ENCODE peak calls at places on chromosome 21, in nine cellular contexts. One of them, this sample, is unnamed.

GRCh38 chr21:44653656-44654575 is 543 bp downstream of the KRTAP12-4 start:
- ATAC-seq in stimulated activated naive CD8-positive, alpha-beta T cell treated with anti-CD3 and anti-CD28 coated beads, Interleukin-15, amount 100 ng/mL, for 72 hours: peak; percentile 7
- ATAC-seq in right cardiac atrium: no peak
- ATAC-seq in aorta: no peak
- ATAC-seq in A549: no peak
- ATAC-seq in activated T-helper 17 cell treated with anti-CD3 and anti-CD28 coated beads, Interleukin-2, amount 50 U/mL, for 72 hours: peak; percentile 14
- ATAC-seq in pancreas: no peak
- ATAC-seq in foreskin keratinocyte: no peak
- ATAC-seq in naive thymus-derived CD4-positive, alpha-beta T cell: peak; percentile 70
- ATAC-seq in this sample: no peak

GRCh38 chr21:33268736-33269441 is 2.7 kb downstream of the IL10RB start:
- ATAC-seq in stimulated activated naive CD8-positive, alpha-beta T cell treated with anti-CD3 and anti-CD28 coated beads, Interleukin-15, amount 100 ng/mL, for 72 hours: peak; percentile 67
- ATAC-seq in right cardiac atrium: no peak
- ATAC-seq in aorta: no peak
- ATAC-seq in A549: no peak
- ATAC-seq in activated T-helper 17 cell treated with anti-CD3 and anti-CD28 coated beads, Interleukin-2, amount 50 U/mL, for 72 hours: peak; percentile 73
- ATAC-seq in pancreas: peak; percentile 87
- ATAC-seq in foreskin keratinocyte: peak; percentile 74
- ATAC-seq in naive thymus-derived CD4-positive, alpha-beta T cell: no peak
- ATAC-seq in this sample: no peak

GRCh38 chr21:14869984-14870840 is 194.6 kb downstream of the NRIP1 start:
- ATAC-seq in stimulated activated naive CD8-positive, alpha-beta T cell treated with anti-CD3 and anti-CD28 coated beads, Interleukin-15, amount 100 ng/mL, for 72 hours: no peak
- ATAC-seq in right cardiac atrium: no peak
- ATAC-seq in aorta: no peak
- ATAC-seq in A549: no peak
- ATAC-seq in activated T-helper 17 cell treated with anti-CD3 and anti-CD28 coated beads, Interleukin-2, amount 50 U/mL, for 72 hours: no peak
- ATAC-seq in pancreas: no peak
- ATAC-seq in foreskin keratinocyte: peak; percentile 41
- ATAC-seq in naive thymus-derived CD4-positive, alpha-beta T cell: no peak
- ATAC-seq in this sample: no peak

GRCh38 chr21:42440187-42440792 is 36.6 kb downstream of the UBASH3A start:
- ATAC-seq in stimulated activated naive CD8-positive, alpha-beta T cell treated with anti-CD3 and anti-CD28 coated beads, Interleukin-15, amount 100 ng/mL, for 72 hours: peak; percentile 82
- ATAC-seq in right cardiac atrium: no peak
- ATAC-seq in aorta: no peak
- ATAC-seq in A549: no peak
- ATAC-seq in activated T-helper 17 cell treated with anti-CD3 and anti-CD28 coated beads, Interleukin-2, amount 50 U/mL, for 72 hours: peak; percentile 88
- ATAC-seq in pancreas: no peak
- ATAC-seq in foreskin keratinocyte: no peak
- ATAC-seq in naive thymus-derived CD4-positive, alpha-beta T cell: no peak
- ATAC-seq in this sample: no peak

GRCh38 chr21:25456672-25457071 is 150.6 kb downstream of the MRPL39 start:
- ATAC-seq in stimulated activated naive CD8-positive, alpha-beta T cell treated with anti-CD3 and anti-CD28 coated beads, Interleukin-15, amount 100 ng/mL, for 72 hours: peak; percentile 85
- ATAC-seq in right cardiac atrium: no peak
- ATAC-seq in aorta: no peak
- ATAC-seq in A549: no peak
- ATAC-seq in activated T-helper 17 cell treated with anti-CD3 and anti-CD28 coated beads, Interleukin-2, amount 50 U/mL, for 72 hours: peak; percentile 77
- ATAC-seq in pancreas: peak; percentile 82
- ATAC-seq in foreskin keratinocyte: no peak
- ATAC-seq in naive thymus-derived CD4-positive, alpha-beta T cell: peak; percentile 49
- ATAC-seq in this sample: no peak

GRCh38 chr21:14114251-14114650 is 96.5 kb downstream of the LIPI start:
- ATAC-seq in stimulated activated naive CD8-positive, alpha-beta T cell treated with anti-CD3 and anti-CD28 coated beads, Interleukin-15, amount 100 ng/mL, for 72 hours: no peak
- ATAC-seq in right cardiac atrium: no peak
- ATAC-seq in aorta: no peak
- ATAC-seq in A549: no peak
- ATAC-seq in activated T-helper 17 cell treated with anti-CD3 and anti-CD28 coated beads, Interleukin-2, amount 50 U/mL, for 72 hours: no peak
- ATAC-seq in pancreas: peak; percentile 53
- ATAC-seq in foreskin keratinocyte: peak; percentile 26
- ATAC-seq in naive thymus-derived CD4-positive, alpha-beta T cell: no peak
- ATAC-seq in this sample: no peak

GRCh38 chr21:44551290-44552015 is at the start of gene KRTAP10-2:
- ATAC-seq in stimulated activated naive CD8-positive, alpha-beta T cell treated with anti-CD3 and anti-CD28 coated beads, Interleukin-15, amount 100 ng/mL, for 72 hours: no peak
- ATAC-seq in right cardiac atrium: peak; percentile 25
- ATAC-seq in aorta: no peak
- ATAC-seq in A549: no peak
- ATAC-seq in activated T-helper 17 cell treated with anti-CD3 and anti-CD28 coated beads, Interleukin-2, amount 50 U/mL, for 72 hours: no peak
- ATAC-seq in pancreas: no peak
- ATAC-seq in foreskin keratinocyte: no peak
- ATAC-seq in naive thymus-derived CD4-positive, alpha-beta T cell: no peak
- ATAC-seq in this sample: no peak

GRCh38 chr21:46063227-46063626 is 34.7 kb upstream of the COL6A2 start:
- ATAC-seq in stimulated activated naive CD8-positive, alpha-beta T cell treated with anti-CD3 and anti-CD28 coated beads, Interleukin-15, amount 100 ng/mL, for 72 hours: no peak
- ATAC-seq in right cardiac atrium: no peak
- ATAC-seq in aorta: no peak
- ATAC-seq in A549: no peak
- ATAC-seq in activated T-helper 17 cell treated with anti-CD3 and anti-CD28 coated beads, Interleukin-2, amount 50 U/mL, for 72 hours: no peak
- ATAC-seq in pancreas: no peak
- ATAC-seq in foreskin keratinocyte: no peak
- ATAC-seq in naive thymus-derived CD4-positive, alpha-beta T cell: no peak
- ATAC-seq in this sample: no peak

GRCh38 chr21:16533692-16534407 is 804.1 kb downstream of the USP25 start:
- ATAC-seq in stimulated activated naive CD8-positive, alpha-beta T cell treated with anti-CD3 and anti-CD28 coated beads, Interleukin-15, amount 100 ng/mL, for 72 hours: no peak
- ATAC-seq in right cardiac atrium: no peak
- ATAC-seq in aorta: peak; percentile 60
- ATAC-seq in A549: peak; percentile 54
- ATAC-seq in activated T-helper 17 cell treated with anti-CD3 and anti-CD28 coated beads, Interleukin-2, amount 50 U/mL, for 72 hours: no peak
- ATAC-seq in pancreas: peak; percentile 6
- ATAC-seq in foreskin keratinocyte: no peak
- ATAC-seq in naive thymus-derived CD4-positive, alpha-beta T cell: no peak
- ATAC-seq in this sample: no peak

GRCh38 chr21:26469789-26470188 is 103.3 kb downstream of the CYYR1 start:
- ATAC-seq in stimulated activated naive CD8-positive, alpha-beta T cell treated with anti-CD3 and anti-CD28 coated beads, Interleukin-15, amount 100 ng/mL, for 72 hours: peak; percentile 25
- ATAC-seq in right cardiac atrium: peak; percentile 72
- ATAC-seq in aorta: peak; percentile 66
- ATAC-seq in A549: no peak
- ATAC-seq in activated T-helper 17 cell treated with anti-CD3 and anti-CD28 coated beads, Interleukin-2, amount 50 U/mL, for 72 hours: no peak
- ATAC-seq in pancreas: no peak
- ATAC-seq in foreskin keratinocyte: peak; percentile 89
- ATAC-seq in naive thymus-derived CD4-positive, alpha-beta T cell: no peak
- ATAC-seq in this sample: peak; percentile 82

GRCh38 chr21:14773777-14774345 is 227.7 kb upstream of the SAMSN1 start:
- ATAC-seq in stimulated activated naive CD8-positive, alpha-beta T cell treated with anti-CD3 and anti-CD28 coated beads, Interleukin-15, amount 100 ng/mL, for 72 hours: no peak
- ATAC-seq in right cardiac atrium: no peak
- ATAC-seq in aorta: no peak
- ATAC-seq in A549: no peak
- ATAC-seq in activated T-helper 17 cell treated with anti-CD3 and anti-CD28 coated beads, Interleukin-2, amount 50 U/mL, for 72 hours: peak; percentile 56
- ATAC-seq in pancreas: peak; percentile 83
- ATAC-seq in foreskin keratinocyte: no peak
- ATAC-seq in naive thymus-derived CD4-positive, alpha-beta T cell: peak; percentile 74
- ATAC-seq in this sample: no peak

GRCh38 chr21:23887709-23888303 is 1719.5 kb downstream of the MRPL39 start:
- ATAC-seq in stimulated activated naive CD8-positive, alpha-beta T cell treated with anti-CD3 and anti-CD28 coated beads, Interleukin-15, amount 100 ng/mL, for 72 hours: peak; percentile 87
- ATAC-seq in right cardiac atrium: no peak
- ATAC-seq in aorta: no peak
- ATAC-seq in A549: no peak
- ATAC-seq in activated T-helper 17 cell treated with anti-CD3 and anti-CD28 coated beads, Interleukin-2, amount 50 U/mL, for 72 hours: peak; percentile 57
- ATAC-seq in pancreas: no peak
- ATAC-seq in foreskin keratinocyte: no peak
- ATAC-seq in naive thymus-derived CD4-positive, alpha-beta T cell: peak; percentile 78
- ATAC-seq in this sample: no peak

GRCh38 chr21:38479641-38480515 is 18.4 kb downstream of the ERG start:
- ATAC-seq in stimulated activated naive CD8-positive, alpha-beta T cell treated with anti-CD3 and anti-CD28 coated beads, Interleukin-15, amount 100 ng/mL, for 72 hours: no peak
- ATAC-seq in right cardiac atrium: no peak
- ATAC-seq in aorta: no peak
- ATAC-seq in A549: no peak
- ATAC-seq in activated T-helper 17 cell treated with anti-CD3 and anti-CD28 coated beads, Interleukin-2, amount 50 U/mL, for 72 hours: no peak
- ATAC-seq in pancreas: no peak
- ATAC-seq in foreskin keratinocyte: peak; percentile 91
- ATAC-seq in naive thymus-derived CD4-positive, alpha-beta T cell: no peak
- ATAC-seq in this sample: no peak

GRCh38 chr21:36830041-36830440 is 131.1 kb downstream of the SIM2 start:
- ATAC-seq in stimulated activated naive CD8-positive, alpha-beta T cell treated with anti-CD3 and anti-CD28 coated beads, Interleukin-15, amount 100 ng/mL, for 72 hours: no peak
- ATAC-seq in right cardiac atrium: no peak
- ATAC-seq in aorta: no peak
- ATAC-seq in A549: no peak
- ATAC-seq in activated T-helper 17 cell treated with anti-CD3 and anti-CD28 coated beads, Interleukin-2, amount 50 U/mL, for 72 hours: no peak
- ATAC-seq in pancreas: no peak
- ATAC-seq in foreskin keratinocyte: no peak
- ATAC-seq in naive thymus-derived CD4-positive, alpha-beta T cell: no peak
- ATAC-seq in this sample: no peak

GRCh38 chr21:36188081-36188681 is 31.6 kb downstream of the DOP1B start:
- ATAC-seq in stimulated activated naive CD8-positive, alpha-beta T cell treated with anti-CD3 and anti-CD28 coated beads, Interleukin-15, amount 100 ng/mL, for 72 hours: no peak
- ATAC-seq in right cardiac atrium: peak; percentile 66
- ATAC-seq in aorta: no peak
- ATAC-seq in A549: peak; percentile 71
- ATAC-seq in activated T-helper 17 cell treated with anti-CD3 and anti-CD28 coated beads, Interleukin-2, amount 50 U/mL, for 72 hours: no peak
- ATAC-seq in pancreas: peak; percentile 93
- ATAC-seq in foreskin keratinocyte: peak; percentile 23
- ATAC-seq in naive thymus-derived CD4-positive, alpha-beta T cell: no peak
- ATAC-seq in this sample: no peak

GRCh38 chr21:31938330-31939301 is 65.8 kb downstream of the HUNK start:
- ATAC-seq in stimulated activated naive CD8-positive, alpha-beta T cell treated with anti-CD3 and anti-CD28 coated beads, Interleukin-15, amount 100 ng/mL, for 72 hours: no peak
- ATAC-seq in right cardiac atrium: peak; percentile 74
- ATAC-seq in aorta: no peak
- ATAC-seq in A549: no peak
- ATAC-seq in activated T-helper 17 cell treated with anti-CD3 and anti-CD28 coated beads, Interleukin-2, amount 50 U/mL, for 72 hours: no peak
- ATAC-seq in pancreas: peak; percentile 86
- ATAC-seq in foreskin keratinocyte: no peak
- ATAC-seq in naive thymus-derived CD4-positive, alpha-beta T cell: no peak
- ATAC-seq in this sample: no peak

GRCh38 chr21:33232640-33233039 is 2.9 kb downstream of the IFNAR2 start:
- ATAC-seq in stimulated activated naive CD8-positive, alpha-beta T cell treated with anti-CD3 and anti-CD28 coated beads, Interleukin-15, amount 100 ng/mL, for 72 hours: no peak
- ATAC-seq in right cardiac atrium: no peak
- ATAC-seq in aorta: no peak
- ATAC-seq in A549: no peak
- ATAC-seq in activated T-helper 17 cell treated with anti-CD3 and anti-CD28 coated beads, Interleukin-2, amount 50 U/mL, for 72 hours: no peak
- ATAC-seq in pancreas: no peak
- ATAC-seq in foreskin keratinocyte: no peak
- ATAC-seq in naive thymus-derived CD4-positive, alpha-beta T cell: no peak
- ATAC-seq in this sample: no peak

GRCh38 chr21:29208666-29209059 is 78.2 kb downstream of the MAP3K7CL start:
- ATAC-seq in stimulated activated naive CD8-positive, alpha-beta T cell treated with anti-CD3 and anti-CD28 coated beads, Interleukin-15, amount 100 ng/mL, for 72 hours: no peak
- ATAC-seq in right cardiac atrium: peak; percentile 66
- ATAC-seq in aorta: peak; percentile 78
- ATAC-seq in A549: no peak
- ATAC-seq in activated T-helper 17 cell treated with anti-CD3 and anti-CD28 coated beads, Interleukin-2, amount 50 U/mL, for 72 hours: peak; percentile 70
- ATAC-seq in pancreas: peak; percentile 17
- ATAC-seq in foreskin keratinocyte: peak; percentile 62
- ATAC-seq in naive thymus-derived CD4-positive, alpha-beta T cell: peak; percentile 63
- ATAC-seq in this sample: peak; percentile 48

GRCh38 chr21:15333943-15334342 is 269.1 kb upstream of the NRIP1 start:
- ATAC-seq in stimulated activated naive CD8-positive, alpha-beta T cell treated with anti-CD3 and anti-CD28 coated beads, Interleukin-15, amount 100 ng/mL, for 72 hours: no peak
- ATAC-seq in right cardiac atrium: no peak
- ATAC-seq in aorta: no peak
- ATAC-seq in A549: no peak
- ATAC-seq in activated T-helper 17 cell treated with anti-CD3 and anti-CD28 coated beads, Interleukin-2, amount 50 U/mL, for 72 hours: no peak
- ATAC-seq in pancreas: no peak
- ATAC-seq in foreskin keratinocyte: no peak
- ATAC-seq in naive thymus-derived CD4-positive, alpha-beta T cell: peak; percentile 38
- ATAC-seq in this sample: no peak

GRCh38 chr21:44574457-44575306 is 1.2 kb downstream of the KRTAP10-4 start:
- ATAC-seq in stimulated activated naive CD8-positive, alpha-beta T cell treated with anti-CD3 and anti-CD28 coated beads, Interleukin-15, amount 100 ng/mL, for 72 hours: no peak
- ATAC-seq in right cardiac atrium: peak; percentile 36
- ATAC-seq in aorta: no peak
- ATAC-seq in A549: peak; percentile 47
- ATAC-seq in activated T-helper 17 cell treated with anti-CD3 and anti-CD28 coated beads, Interleukin-2, amount 50 U/mL, for 72 hours: no peak
- ATAC-seq in pancreas: no peak
- ATAC-seq in foreskin keratinocyte: no peak
- ATAC-seq in naive thymus-derived CD4-positive, alpha-beta T cell: no peak
- ATAC-seq in this sample: no peak

GRCh38 chr21:39537571-39537970 is 75.2 kb upstream of the B3GALT5 start:
- ATAC-seq in stimulated activated naive CD8-positive, alpha-beta T cell treated with anti-CD3 and anti-CD28 coated beads, Interleukin-15, amount 100 ng/mL, for 72 hours: no peak
- ATAC-seq in right cardiac atrium: no peak
- ATAC-seq in aorta: no peak
- ATAC-seq in A549: no peak
- ATAC-seq in activated T-helper 17 cell treated with anti-CD3 and anti-CD28 coated beads, Interleukin-2, amount 50 U/mL, for 72 hours: no peak
- ATAC-seq in pancreas: no peak
- ATAC-seq in foreskin keratinocyte: peak; percentile 46
- ATAC-seq in naive thymus-derived CD4-positive, alpha-beta T cell: no peak
- ATAC-seq in this sample: no peak

GRCh38 chr21:44397431-44398031 is 44.1 kb downstream of the TRPM2 start:
- ATAC-seq in stimulated activated naive CD8-positive, alpha-beta T cell treated with anti-CD3 and anti-CD28 coated beads, Interleukin-15, amount 100 ng/mL, for 72 hours: no peak
- ATAC-seq in right cardiac atrium: peak; percentile 29
- ATAC-seq in aorta: no peak
- ATAC-seq in A549: no peak
- ATAC-seq in activated T-helper 17 cell treated with anti-CD3 and anti-CD28 coated beads, Interleukin-2, amount 50 U/mL, for 72 hours: no peak
- ATAC-seq in pancreas: no peak
- ATAC-seq in foreskin keratinocyte: no peak
- ATAC-seq in naive thymus-derived CD4-positive, alpha-beta T cell: no peak
- ATAC-seq in this sample: no peak

GRCh38 chr21:42187976-42188653 is 30.8 kb upstream of the ABCG1 start:
- ATAC-seq in stimulated activated naive CD8-positive, alpha-beta T cell treated with anti-CD3 and anti-CD28 coated beads, Interleukin-15, amount 100 ng/mL, for 72 hours: peak; percentile 87
- ATAC-seq in right cardiac atrium: peak; percentile 76
- ATAC-seq in aorta: peak; percentile 77
- ATAC-seq in A549: no peak
- ATAC-seq in activated T-helper 17 cell treated with anti-CD3 and anti-CD28 coated beads, Interleukin-2, amount 50 U/mL, for 72 hours: peak; percentile 92
- ATAC-seq in pancreas: peak; percentile 65
- ATAC-seq in foreskin keratinocyte: no peak
- ATAC-seq in naive thymus-derived CD4-positive, alpha-beta T cell: peak; percentile 96
- ATAC-seq in this sample: peak; percentile 70

GRCh38 chr21:33412832-33413519 is 9.8 kb downstream of the IFNGR2 start:
- ATAC-seq in stimulated activated naive CD8-positive, alpha-beta T cell treated with anti-CD3 and anti-CD28 coated beads, Interleukin-15, amount 100 ng/mL, for 72 hours: peak; percentile 63
- ATAC-seq in right cardiac atrium: no peak
- ATAC-seq in aorta: no peak
- ATAC-seq in A549: peak; percentile 29
- ATAC-seq in activated T-helper 17 cell treated with anti-CD3 and anti-CD28 coated beads, Interleukin-2, amount 50 U/mL, for 72 hours: peak; percentile 63
- ATAC-seq in pancreas: peak; percentile 62
- ATAC-seq in foreskin keratinocyte: no peak
- ATAC-seq in naive thymus-derived CD4-positive, alpha-beta T cell: peak; percentile 36
- ATAC-seq in this sample: no peak

GRCh38 chr21:33668180-33668579 is 25.9 kb downstream of the ITSN1 start:
- ATAC-seq in stimulated activated naive CD8-positive, alpha-beta T cell treated with anti-CD3 and anti-CD28 coated beads, Interleukin-15, amount 100 ng/mL, for 72 hours: no peak
- ATAC-seq in right cardiac atrium: no peak
- ATAC-seq in aorta: peak; percentile 56
- ATAC-seq in A549: no peak
- ATAC-seq in activated T-helper 17 cell treated with anti-CD3 and anti-CD28 coated beads, Interleukin-2, amount 50 U/mL, for 72 hours: no peak
- ATAC-seq in pancreas: no peak
- ATAC-seq in foreskin keratinocyte: peak; percentile 25
- ATAC-seq in naive thymus-derived CD4-positive, alpha-beta T cell: no peak
- ATAC-seq in this sample: no peak

GRCh38 chr21:32597205-32597604 is 11.9 kb upstream of the TCP10L start:
- ATAC-seq in stimulated activated naive CD8-positive, alpha-beta T cell treated with anti-CD3 and anti-CD28 coated beads, Interleukin-15, amount 100 ng/mL, for 72 hours: peak; percentile 54
- ATAC-seq in right cardiac atrium: no peak
- ATAC-seq in aorta: no peak
- ATAC-seq in A549: peak; percentile 65
- ATAC-seq in activated T-helper 17 cell treated with anti-CD3 and anti-CD28 coated beads, Interleukin-2, amount 50 U/mL, for 72 hours: peak; percentile 57
- ATAC-seq in pancreas: no peak
- ATAC-seq in foreskin keratinocyte: peak; percentile 97
- ATAC-seq in naive thymus-derived CD4-positive, alpha-beta T cell: no peak
- ATAC-seq in this sample: no peak

GRCh38 chr21:31460985-31461384 is 116.9 kb upstream of the TIAM1 start:
- ATAC-seq in stimulated activated naive CD8-positive, alpha-beta T cell treated with anti-CD3 and anti-CD28 coated beads, Interleukin-15, amount 100 ng/mL, for 72 hours: peak; percentile 93
- ATAC-seq in right cardiac atrium: no peak
- ATAC-seq in aorta: no peak
- ATAC-seq in A549: no peak
- ATAC-seq in activated T-helper 17 cell treated with anti-CD3 and anti-CD28 coated beads, Interleukin-2, amount 50 U/mL, for 72 hours: peak; percentile 16
- ATAC-seq in pancreas: no peak
- ATAC-seq in foreskin keratinocyte: no peak
- ATAC-seq in naive thymus-derived CD4-positive, alpha-beta T cell: peak; percentile 85
- ATAC-seq in this sample: no peak

GRCh38 chr21:39126486-39126806 is 56.8 kb downstream of the PSMG1 start:
- ATAC-seq in stimulated activated naive CD8-positive, alpha-beta T cell treated with anti-CD3 and anti-CD28 coated beads, Interleukin-15, amount 100 ng/mL, for 72 hours: no peak
- ATAC-seq in right cardiac atrium: no peak
- ATAC-seq in aorta: peak; percentile 10
- ATAC-seq in A549: no peak
- ATAC-seq in activated T-helper 17 cell treated with anti-CD3 and anti-CD28 coated beads, Interleukin-2, amount 50 U/mL, for 72 hours: no peak
- ATAC-seq in pancreas: no peak
- ATAC-seq in foreskin keratinocyte: no peak
- ATAC-seq in naive thymus-derived CD4-positive, alpha-beta T cell: no peak
- ATAC-seq in this sample: no peak

GRCh38 chr21:14573244-14573643 is 27.1 kb upstream of the SAMSN1 start:
- ATAC-seq in stimulated activated naive CD8-positive, alpha-beta T cell treated with anti-CD3 and anti-CD28 coated beads, Interleukin-15, amount 100 ng/mL, for 72 hours: no peak
- ATAC-seq in right cardiac atrium: no peak
- ATAC-seq in aorta: no peak
- ATAC-seq in A549: no peak
- ATAC-seq in activated T-helper 17 cell treated with anti-CD3 and anti-CD28 coated beads, Interleukin-2, amount 50 U/mL, for 72 hours: peak; percentile 68
- ATAC-seq in pancreas: no peak
- ATAC-seq in foreskin keratinocyte: no peak
- ATAC-seq in naive thymus-derived CD4-positive, alpha-beta T cell: no peak
- ATAC-seq in this sample: no peak

GRCh38 chr21:37032877-37033471 is 26.5 kb downstream of the RIPPLY3 start:
- ATAC-seq in stimulated activated naive CD8-positive, alpha-beta T cell treated with anti-CD3 and anti-CD28 coated beads, Interleukin-15, amount 100 ng/mL, for 72 hours: no peak
- ATAC-seq in right cardiac atrium: no peak
- ATAC-seq in aorta: no peak
- ATAC-seq in A549: peak; percentile 74
- ATAC-seq in activated T-helper 17 cell treated with anti-CD3 and anti-CD28 coated beads, Interleukin-2, amount 50 U/mL, for 72 hours: peak; percentile 72
- ATAC-seq in pancreas: no peak
- ATAC-seq in foreskin keratinocyte: peak; percentile 80
- ATAC-seq in naive thymus-derived CD4-positive, alpha-beta T cell: no peak
- ATAC-seq in this sample: peak; percentile 41

GRCh38 chr21:14617040-14617393 is 70.9 kb upstream of the SAMSN1 start:
- ATAC-seq in stimulated activated naive CD8-positive, alpha-beta T cell treated with anti-CD3 and anti-CD28 coated beads, Interleukin-15, amount 100 ng/mL, for 72 hours: no peak
- ATAC-seq in right cardiac atrium: no peak
- ATAC-seq in aorta: no peak
- ATAC-seq in A549: no peak
- ATAC-seq in activated T-helper 17 cell treated with anti-CD3 and anti-CD28 coated beads, Interleukin-2, amount 50 U/mL, for 72 hours: no peak
- ATAC-seq in pancreas: no peak
- ATAC-seq in foreskin keratinocyte: no peak
- ATAC-seq in naive thymus-derived CD4-positive, alpha-beta T cell: no peak
- ATAC-seq in this sample: no peak